ENCODE peak calls at places on chromosomes 7 and 10, in ten cellular contexts. S, J, M, T, P, I, A, V, C and G are unnamed samples.

GRCh38 chr7:44511863-44512468 is 21.5 kb upstream of the NUDCD3 start:
- DNase-seq in T (no peak), V (no peak), I (no peak), M (no peak), S (no peak), P (no peak), A (no peak), J (no peak), C (no peak), G (no peak)

GRCh38 chr10:57723305-57723704 is 544.4 kb downstream of the IPMK start:
- DNase-seq in V (no peak), M (no peak), S (no peak), A (no peak), C (no peak), T (no peak), I (no peak), P (no peak), J (no peak), G (no peak)

GRCh38 chr7:43669286-43670081 is 59.8 kb downstream of the COA1 start:
- DNase-seq in M (peak), A (no peak), T (no peak), V (no peak), I (no peak), P (no peak), J (no peak), C (no peak), S (no peak), G (no peak)

GRCh38 chr7:143214789-143215679 is 6.8 kb upstream of the TAS2R40 start:
- DNase-seq in V (peak), P (peak), J (peak), T (peak), S (peak), M (peak), A (peak), C (peak), I (peak), G (peak)

GRCh38 chr7:95772771-95773581 is 622 bp downstream of the DYNC1I1 start:
- DNase-seq in I (no peak), A (no peak), M (no peak), J (peak), V (no peak), T (peak), P (no peak), S (no peak), C (peak), G (peak)

GRCh38 chr7:104299323-104299722 is 29.1 kb upstream of the LHFPL3 start:
- DNase-seq in A (no peak), I (no peak), M (no peak), S (no peak), V (no peak), C (no peak), T (no peak), J (no peak), P (no peak), G (peak)

GRCh38 chr10:68526634-68527132 is 640 bp downstream of the SLC25A16 start:
- DNase-seq in V (no peak), J (no peak), I (no peak), S (no peak), A (no peak), M (no peak), P (no peak), T (no peak), C (no peak), G (no peak)

GRCh38 chr10:63376560-63377304 is 89.0 kb downstream of the JMJD1C start:
- DNase-seq in I (no peak), M (no peak), S (no peak), P (no peak), A (no peak), J (no peak), T (peak), V (no peak), C (no peak), G (no peak)

GRCh38 chr10:23892296-23892695 is 316.6 kb upstream of the KIAA1217 start:
- DNase-seq in A (no peak), T (peak), C (no peak), P (no peak), I (no peak), S (no peak), V (no peak), J (no peak), M (no peak), G (no peak)

GRCh38 chr7:23893942-23894890 is 184.2 kb downstream of the STK31 start:
- DNase-seq in M (no peak), T (no peak), J (peak), C (no peak), A (no peak), V (peak), I (no peak), P (no peak), S (no peak), G (no peak)

GRCh38 chr7:15972767-15973362 is 286.4 kb upstream of the MEOX2 start:
- DNase-seq in V (no peak), P (no peak), M (no peak), A (no peak), T (no peak), S (no peak), J (no peak), C (no peak), I (no peak), G (no peak)

GRCh38 chr10:30056767-30057355 is 2.5 kb downstream of the JCAD start:
- DNase-seq in P (no peak), A (no peak), J (peak), I (no peak), S (no peak), T (no peak), M (no peak), C (no peak), V (no peak), G (no peak)

GRCh38 chr7:79051915-79052314 is 401.6 kb downstream of the MAGI2 start:
- DNase-seq in J (no peak), P (no peak), M (no peak), V (no peak), C (no peak), I (no peak), A (no peak), T (peak), S (no peak), G (no peak)

GRCh38 chr7:106306256-106306655 is 21.5 kb upstream of the NAMPT start:
- DNase-seq in C (no peak), S (no peak), T (no peak), V (no peak), A (no peak), I (no peak), J (no peak), M (no peak), P (no peak), G (no peak)

GRCh38 chr7:101952355-101953247 is 135.2 kb downstream of the CUX1 start:
- DNase-seq in V (no peak), M (no peak), S (no peak), C (no peak), P (no peak), I (peak), T (peak), J (no peak), A (no peak), G (no peak)

GRCh38 chr10:60958892-60959601 is 15.1 kb upstream of the RHOBTB1 start:
- DNase-seq in V (no peak), M (no peak), C (no peak), T (no peak), S (no peak), I (no peak), A (no peak), P (no peak), J (no peak), G (no peak)

GRCh38 chr10:37488792-37489657 is 363.6 kb downstream of the ANKRD30A start:
- DNase-seq in T (peak), M (no peak), V (no peak), S (no peak), C (no peak), A (no peak), I (peak), J (no peak), P (no peak), G (no peak)

GRCh38 chr10:104025524-104025923 is 58.6 kb downstream of the SLK start:
- DNase-seq in S (no peak), C (no peak), I (no peak), V (no peak), M (no peak), J (no peak), A (no peak), T (no peak), P (no peak), G (no peak)

GRCh38 chr10:114566064-114566463 is 92.0 kb downstream of the ABLIM1 start:
- DNase-seq in P (no peak), A (no peak), C (no peak), J (no peak), S (no peak), V (no peak), T (no peak), I (no peak), M (no peak), G (no peak)

GRCh38 chr10:74863508-74863907 is 37.1 kb downstream of the KAT6B start:
- DNase-seq in C (no peak), M (no peak), T (peak), J (no peak), V (no peak), I (no peak), P (no peak), S (no peak), A (no peak), G (no peak)

GRCh38 chr7:144437370-144438191 is 34.1 kb upstream of the NOBOX start:
- DNase-seq in M (peak), S (peak), P (peak), T (peak), J (peak), V (no peak), C (peak), I (peak), A (peak), G (no peak)

GRCh38 chr10:31947144-31947926 is 18.7 kb upstream of the ARHGAP12 start:
- DNase-seq in I (no peak), M (no peak), A (peak), V (no peak), J (no peak), C (no peak), T (peak), P (no peak), S (peak), G (no peak)

GRCh38 chr10:13969792-13970140 is 361.0 kb downstream of the FRMD4A start:
- DNase-seq in P (no peak), V (no peak), A (no peak), C (no peak), S (no peak), J (no peak), I (no peak), T (peak), M (no peak), G (no peak)

GRCh38 chr10:110413049-110413783 is 84.5 kb upstream of the DUSP5 start:
- DNase-seq in S (no peak), P (no peak), I (no peak), A (no peak), J (no peak), T (no peak), M (no peak), V (no peak), C (no peak), G (no peak)

GRCh38 chr10:30784896-30785605 is 155.5 kb upstream of the LYZL2 start:
- DNase-seq in M (no peak), A (peak), P (peak), J (peak), C (peak), V (peak), T (no peak), I (no peak), S (peak), G (peak)

GRCh38 chr7:124566576-124566975 is 199.0 kb downstream of the GPR37 start:
- DNase-seq in P (no peak), T (peak), I (no peak), M (no peak), A (peak), C (no peak), J (no peak), V (no peak), S (no peak), G (no peak)

GRCh38 chr10:129031233-129032150 is 435.5 kb upstream of the MGMT start:
- DNase-seq in I (peak), A (peak), T (peak), V (peak), P (peak), M (peak), J (peak), C (peak), S (peak), G (peak)

GRCh38 chr10:72320676-72321247 is 34.0 kb downstream of the DNAJB12 start:
- DNase-seq in V (peak), A (peak), M (no peak), P (peak), J (peak), S (peak), T (peak), I (peak), C (no peak), G (peak)

GRCh38 chr7:87895363-87895762 is 19.1 kb downstream of the DBF4 start:
- DNase-seq in J (no peak), V (no peak), M (no peak), P (no peak), I (no peak), C (no peak), T (no peak), A (no peak), S (no peak), G (no peak)

GRCh38 chr10:21399392-21400015 is 126.0 kb downstream of the SKIDA1 start:
- DNase-seq in T (peak), J (peak), I (no peak), A (peak), C (peak), P (no peak), V (no peak), M (no peak), S (no peak), G (no peak)

GRCh38 chr10:46285966-46286620 is 704 bp upstream of the ANTXRL start:
- DNase-seq in A (no peak), I (no peak), S (no peak), C (no peak), J (no peak), P (no peak), T (no peak), V (no peak), M (no peak), G (no peak)

GRCh38 chr7:127532151-127532550 is 53.2 kb downstream of the GCC1 start:
- DNase-seq in I (no peak), J (no peak), V (no peak), S (no peak), C (no peak), A (no peak), P (peak), T (no peak), M (no peak), G (no peak)

GRCh38 chr10:845526-845925 is 86.0 kb downstream of the LARP4B start:
- DNase-seq in J (no peak), P (no peak), C (no peak), T (no peak), M (no peak), V (no peak), I (no peak), A (no peak), S (no peak), G (no peak)

GRCh38 chr10:75209325-75210192 is 1.0 kb upstream of the VDAC2 start:
- DNase-seq in A (no peak), M (peak), P (peak), J (no peak), I (no peak), V (peak), C (no peak), T (no peak), S (peak), G (no peak)

GRCh38 chr7:111029141-111029572 is 61.8 kb upstream of the LRRN3 start:
- DNase-seq in I (no peak), C (no peak), V (no peak), S (no peak), A (no peak), J (no peak), T (no peak), P (no peak), M (no peak), G (no peak)

GRCh38 chr10:79345241-79346011 is 1.8 kb upstream of the PPIF start:
- DNase-seq in S (peak), M (no peak), J (peak), T (no peak), I (no peak), P (no peak), A (no peak), C (peak), V (no peak), G (no peak)
- TF ChIP-seq CTCF in S (no peak), M (no peak), J (no peak), T (no peak), I (no peak), P (no peak), A (no peak), C (no peak), V (no peak), G (no peak)

DNA sequence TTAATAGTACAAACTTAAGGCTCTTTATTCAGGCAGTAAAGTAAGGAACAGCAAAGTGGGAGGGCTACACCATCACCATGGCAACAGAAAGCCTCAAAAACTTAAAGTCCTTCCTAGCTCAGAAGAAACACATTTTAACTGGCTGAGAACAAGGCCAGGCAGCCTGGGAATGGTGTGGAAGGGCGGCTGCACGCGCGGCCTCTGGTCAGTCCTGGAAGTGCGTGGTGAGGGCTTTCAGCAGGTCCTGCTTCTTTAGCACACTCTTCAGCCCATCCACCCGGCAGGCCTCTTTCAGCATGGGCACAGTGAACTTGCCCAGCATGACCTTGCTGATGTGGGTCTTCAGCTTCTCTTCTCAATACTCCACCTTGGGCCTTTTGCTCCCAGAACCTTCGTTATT is 133.0 kb downstream of the CYP26A1 start:
- DNase-seq in M (no peak), J (peak), A (no peak), S (no peak), C (no peak), V (no peak), P (no peak), I (no peak), T (no peak), G (no peak)
- TF ChIP-seq CTCF in M (no peak), J (no peak), A (no peak), S (no peak), C (no peak), V (no peak), P (no peak), I (no peak), T (no peak), G (no peak)

GRCh38 chr7:21041252-21041651 is 254.6 kb upstream of the SP8 start:
- DNase-seq in I (no peak), T (no peak), P (no peak), J (no peak), C (no peak), S (no peak), V (no peak), A (no peak), M (no peak), G (no peak)

GRCh38 chr7:21041666-21042065 is 255.0 kb upstream of the SP8 start:
- DNase-seq in A (no peak), I (no peak), S (no peak), J (no peak), V (no peak), P (no peak), C (no peak), M (no peak), T (no peak), G (no peak)

GRCh38 chr7:21044384-21044783 is 257.7 kb upstream of the SP8 start:
- DNase-seq in A (no peak), P (no peak), J (no peak), V (no peak), T (no peak), C (no peak), M (no peak), I (no peak), S (no peak), G (no peak)

GRCh38 chr7:21044913-21045312 is 258.2 kb upstream of the SP8 start:
- DNase-seq in I (no peak), V (no peak), A (no peak), T (no peak), P (no peak), S (no peak), J (no peak), C (no peak), M (no peak), G (no peak)
- TF ChIP-seq CTCF in I (no peak), V (no peak), A (no peak), T (no peak), P (no peak), S (no peak), J (no peak), C (no peak), M (no peak), G (no peak)

GRCh38 chr10:93034426-93034825 is 26.2 kb upstream of the CYP26C1 start:
- DNase-seq in S (no peak), J (no peak), C (no peak), P (no peak), T (no peak), I (no peak), A (no peak), V (no peak), M (no peak), G (no peak)

GRCh38 chr10:93039110-93039509 is 21.5 kb upstream of the CYP26C1 start:
- DNase-seq in V (no peak), J (no peak), C (no peak), P (no peak), M (no peak), I (no peak), T (no peak), A (no peak), S (no peak), G (no peak)

DNA sequence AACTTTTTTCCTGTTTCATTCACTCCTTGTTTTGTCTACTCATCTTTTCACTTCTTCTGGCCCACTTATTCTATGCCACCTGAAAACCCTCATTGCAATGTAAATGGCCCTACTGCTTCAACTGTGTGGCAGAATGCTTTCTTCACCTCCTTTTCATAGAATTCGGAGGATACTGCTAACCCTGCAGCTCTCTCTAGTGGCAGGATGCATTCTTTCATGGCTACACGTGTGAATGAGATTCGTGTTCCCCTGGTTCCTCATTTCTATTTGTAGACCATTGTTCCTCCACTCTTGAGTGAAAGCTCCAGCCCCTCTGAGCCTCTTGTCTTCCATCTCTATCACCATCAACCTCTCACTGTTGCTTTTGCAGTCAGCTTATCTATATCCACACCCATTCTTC is 20.9 kb upstream of the CYP26C1 start:
- DNase-seq in V (no peak), S (no peak), T (peak), P (no peak), J (peak), I (no peak), A (no peak), M (no peak), C (no peak), G (no peak)
- TF ChIP-seq CTCF in V (no peak), S (peak), T (peak), P (no peak), J (peak), I (peak), A (peak), M (no peak), C (no peak), G (peak)

GRCh38 chr10:95558593-95559320 is 2.4 kb downstream of the SORBS1 start:
- DNase-seq in T (no peak), C (no peak), V (no peak), I (no peak), A (no peak), S (no peak), M (no peak), J (no peak), P (no peak), G (no peak)
- TF ChIP-seq CTCF in T (no peak), C (no peak), V (no peak), I (no peak), A (no peak), S (no peak), M (no peak), J (no peak), P (no peak), G (no peak)

GRCh38 chr10:99345350-99345749 is 16.2 kb downstream of the CNNM1 start:
- DNase-seq in S (no peak), J (no peak), A (no peak), C (no peak), V (no peak), M (no peak), P (no peak), T (peak), I (no peak), G (no peak)

GRCh38 chr10:99343262-99343661 is 14.1 kb downstream of the CNNM1 start:
- DNase-seq in C (no peak), S (no peak), T (no peak), J (no peak), P (no peak), M (no peak), I (no peak), V (no peak), A (no peak), G (no peak)

GRCh38 chr10:99346247-99346646 is 17.1 kb downstream of the CNNM1 start:
- DNase-seq in S (no peak), P (no peak), J (no peak), T (peak), A (no peak), V (no peak), I (no peak), C (no peak), M (no peak), G (no peak)

GRCh38 chr10:99344715-99345114 is 15.6 kb downstream of the CNNM1 start:
- DNase-seq in I (no peak), M (no peak), T (no peak), A (no peak), P (no peak), C (no peak), V (no peak), J (no peak), S (no peak), G (no peak)

GRCh38 chr10:99347672-99348071 is 18.5 kb downstream of the CNNM1 start:
- DNase-seq in C (no peak), S (no peak), T (no peak), J (no peak), I (no peak), V (no peak), M (no peak), A (no peak), P (no peak), G (no peak)
- TF ChIP-seq CTCF in C (no peak), S (no peak), T (no peak), J (no peak), I (no peak), V (no peak), M (no peak), A (no peak), P (no peak), G (no peak)

GRCh38 chr7:55021053-55021452 is 2.2 kb downstream of the EGFR start:
- DNase-seq in J (no peak), S (no peak), M (no peak), I (no peak), A (peak), T (peak), P (no peak), C (no peak), V (no peak), G (no peak)

GRCh38 chr7:55020481-55020871 is 1.7 kb downstream of the EGFR start:
- DNase-seq in S (peak), M (no peak), A (peak), J (no peak), I (no peak), C (no peak), T (peak), V (no peak), P (no peak), G (no peak)

GRCh38 chr7:55019329-55019690 is 493 bp downstream of the EGFR start:
- DNase-seq in J (peak), P (peak), C (peak), I (no peak), V (no peak), S (peak), T (no peak), M (no peak), A (peak), G (no peak)

GRCh38 chr7:55018361-55019328 is at the start of gene EGFR:
- DNase-seq in V (no peak), C (peak), I (no peak), T (peak), J (peak), M (no peak), S (peak), A (peak), P (peak), G (peak)

GRCh38 chr7:55019691-55020480 is 1.1 kb downstream of the EGFR start:
- DNase-seq in J (peak), C (peak), V (no peak), I (no peak), A (peak), T (peak), S (peak), M (no peak), P (peak), G (peak)
- TF ChIP-seq CTCF in J (peak), C (no peak), V (no peak), I (no peak), A (peak), T (no peak), S (no peak), M (no peak), P (no peak), G (no peak)